ENCODE peak calls at places on chromosomes 2 and 18, in six cellular contexts. R, E, N, M, G and K are unnamed samples.

GRCh38 chr2:61789807-61790602 is 63.9 kb downstream of the FAM161A start:
- DNase-seq in R (no peak), E (no peak), N (no peak), M (no peak), G (no peak), K (no peak)

GRCh38 chr2:135783416-135783815 is 41.8 kb downstream of the UBXN4 start:
- DNase-seq in R (no peak), E (no peak), N (no peak), M (no peak), G (no peak), K (no peak)

GRCh38 chr2:140586379-140586778 is 1544.4 kb downstream of the LRP1B start:
- DNase-seq in R (peak), E (peak), N (peak), M (no peak), G (no peak), K (peak)

GRCh38 chr2:197311521-197312033 is 997 bp upstream of the ANKRD44 start:
- DNase-seq in R (no peak), E (peak), N (no peak), M (no peak), G (no peak), K (peak)

GRCh38 chr2:164014068-164014577 is 278.3 kb upstream of the FIGN start:
- DNase-seq in R (no peak), E (no peak), N (no peak), M (peak), G (no peak), K (no peak)

GRCh38 chr2:139228276-139228675 is 448.1 kb upstream of the NXPH2 start:
- DNase-seq in R (no peak), E (no peak), N (no peak), M (no peak), G (no peak), K (no peak)

GRCh38 chr18:26002375-26002774 is 88.0 kb downstream of the SS18 start:
- DNase-seq in R (no peak), E (no peak), N (no peak), M (no peak), G (no peak), K (no peak)

GRCh38 chr2:189896809-189897208 is 112.6 kb downstream of the PMS1 start:
- DNase-seq in R (no peak), E (no peak), N (no peak), M (no peak), G (no peak), K (no peak)

GRCh38 chr2:71974846-71975245 is 172.8 kb downstream of the CYP26B1 start:
- DNase-seq in R (no peak), E (no peak), N (no peak), M (no peak), G (no peak), K (no peak)

GRCh38 chr2:28390857-28391563 is 1.6 kb upstream of the FOSL2 start:
- DNase-seq in R (peak), E (no peak), N (peak), M (peak), G (peak), K (no peak)

GRCh38 chr2:181991171-181991885 is 5.7 kb downstream of the PPP1R1C start:
- DNase-seq in R (no peak), E (no peak), N (no peak), M (no peak), G (no peak), K (no peak)